ENCODE peak calls at places on chromosomes 1 and 21, in four cellular contexts. One of them, this sample, is unnamed.

GRCh38 chr1:210647406-210648333 is 319.0 kb downstream of the HHAT start:
- DNase-seq in CD4-positive, alpha-beta memory T cell: no peak
- DNase-seq in BJ: no peak
- DNase-seq in fibroblast of lung: peak; percentile 45
- DNase-seq in this sample: no peak

GRCh38 chr1:200692321-200692720 is 22.6 kb upstream of the DDX59 start:
- DNase-seq in CD4-positive, alpha-beta memory T cell: no peak
- DNase-seq in BJ: no peak
- DNase-seq in fibroblast of lung: no peak
- DNase-seq in this sample: no peak

GRCh38 chr1:36115931-36116330 is 9.1 kb downstream of the COL8A2 start:
- DNase-seq in CD4-positive, alpha-beta memory T cell: no peak
- DNase-seq in BJ: no peak
- DNase-seq in fibroblast of lung: no peak
- DNase-seq in this sample: no peak

GRCh38 chr1:20551945-20552727 is at the start of gene FAM43B:
- DNase-seq in CD4-positive, alpha-beta memory T cell: no peak
- DNase-seq in BJ: no peak
- DNase-seq in fibroblast of lung: peak; percentile 23
- DNase-seq in this sample: no peak

GRCh38 chr1:174189424-174190062 is 30.2 kb downstream of the RABGAP1L start:
- DNase-seq in CD4-positive, alpha-beta memory T cell: no peak
- DNase-seq in BJ: no peak
- DNase-seq in fibroblast of lung: no peak
- DNase-seq in this sample: no peak

GRCh38 chr1:161119379-161120061 is 1.6 kb downstream of the NIT1 start:
- DNase-seq in CD4-positive, alpha-beta memory T cell: peak; percentile 78
- DNase-seq in BJ: no peak
- DNase-seq in fibroblast of lung: peak; percentile 75
- DNase-seq in this sample: no peak

GRCh38 chr1:23343246-23344110 is 606 bp downstream of the HNRNPR start:
- DNase-seq in CD4-positive, alpha-beta memory T cell: peak; percentile 22
- DNase-seq in BJ: no peak
- DNase-seq in fibroblast of lung: peak; percentile 47
- DNase-seq in this sample: no peak

GRCh38 chr1:155392898-155393411 is 72.3 kb downstream of the RUSC1 start:
- DNase-seq in CD4-positive, alpha-beta memory T cell: no peak
- DNase-seq in BJ: no peak
- DNase-seq in fibroblast of lung: peak; percentile 32
- DNase-seq in this sample: no peak

GRCh38 chr1:52204696-52205095 is 62.8 kb downstream of the ZFYVE9 start:
- DNase-seq in CD4-positive, alpha-beta memory T cell: peak; percentile 4
- DNase-seq in BJ: no peak
- DNase-seq in fibroblast of lung: no peak
- DNase-seq in this sample: no peak

GRCh38 chr1:53417003-53417402 is 42.2 kb upstream of the DMRTB1 start:
- DNase-seq in CD4-positive, alpha-beta memory T cell: no peak
- DNase-seq in BJ: no peak
- DNase-seq in fibroblast of lung: no peak
- DNase-seq in this sample: no peak

GRCh38 chr21:43835061-43835460 is 30.0 kb upstream of the AGPAT3 start:
- DNase-seq in CD4-positive, alpha-beta memory T cell: no peak
- DNase-seq in BJ: no peak
- DNase-seq in fibroblast of lung: no peak
- DNase-seq in this sample: no peak

GRCh38 chr1:164719676-164720075 is 160.7 kb downstream of the PBX1 start:
- DNase-seq in CD4-positive, alpha-beta memory T cell: no peak
- DNase-seq in BJ: no peak
- DNase-seq in fibroblast of lung: no peak
- DNase-seq in this sample: no peak

GRCh38 chr21:38355992-38356781 is 99.4 kb downstream of the KCNJ15 start:
- DNase-seq in CD4-positive, alpha-beta memory T cell: peak; percentile 52
- DNase-seq in BJ: no peak
- DNase-seq in fibroblast of lung: peak; percentile 59
- DNase-seq in this sample: no peak

GRCh38 chr1:156482276-156482675 is 18.3 kb downstream of the MEF2D start:
- DNase-seq in CD4-positive, alpha-beta memory T cell: no peak
- DNase-seq in BJ: no peak
- DNase-seq in fibroblast of lung: no peak
- DNase-seq in this sample: no peak

GRCh38 chr1:200959341-200959985 is 64.1 kb downstream of the KIF21B start:
- DNase-seq in CD4-positive, alpha-beta memory T cell: no peak
- DNase-seq in BJ: no peak
- DNase-seq in fibroblast of lung: no peak
- DNase-seq in this sample: no peak

GRCh38 chr1:39142394-39143060 is 62.0 kb upstream of the MACF1 start:
- DNase-seq in CD4-positive, alpha-beta memory T cell: no peak
- DNase-seq in BJ: no peak
- DNase-seq in fibroblast of lung: no peak
- DNase-seq in this sample: peak; percentile 88

GRCh38 chr1:28779751-28780150 is 32.2 kb upstream of the OPRD1 start:
- DNase-seq in CD4-positive, alpha-beta memory T cell: no peak
- DNase-seq in BJ: no peak
- DNase-seq in fibroblast of lung: no peak
- DNase-seq in this sample: no peak

GRCh38 chr1:233460692-233461091 is 133.2 kb downstream of the MAP3K21 start:
- DNase-seq in CD4-positive, alpha-beta memory T cell: no peak
- DNase-seq in BJ: no peak
- DNase-seq in fibroblast of lung: no peak
- DNase-seq in this sample: no peak

GRCh38 chr1:152110860-152111514 is 4.3 kb downstream of the TCHH start:
- DNase-seq in CD4-positive, alpha-beta memory T cell: peak; percentile 35
- DNase-seq in BJ: no peak
- DNase-seq in fibroblast of lung: peak; percentile 37
- DNase-seq in this sample: peak; percentile 70

GRCh38 chr21:43727571-43728466 is 8.9 kb downstream of the PDXK start:
- DNase-seq in CD4-positive, alpha-beta memory T cell: no peak
- DNase-seq in BJ: no peak
- DNase-seq in fibroblast of lung: peak; percentile 40
- DNase-seq in this sample: no peak

GRCh38 chr21:42868196-42868595 is 11.1 kb downstream of the WDR4 start:
- DNase-seq in CD4-positive, alpha-beta memory T cell: no peak
- DNase-seq in BJ: no peak
- DNase-seq in fibroblast of lung: no peak
- DNase-seq in this sample: no peak

GRCh38 chr1:244919320-244920282 is 55.3 kb upstream of the HNRNPU start:
- DNase-seq in CD4-positive, alpha-beta memory T cell: no peak
- DNase-seq in BJ: no peak
- DNase-seq in fibroblast of lung: no peak
- DNase-seq in this sample: no peak
- H3K4me3 ChIP-seq in CD4-positive, alpha-beta memory T cell: peak overlapping the region; percentile 36
- H3K4me3 ChIP-seq in BJ: peak overlapping the region; percentile 46
- H3K4me3 ChIP-seq in fibroblast of lung: peak overlapping the region; percentile 30
- H3K4me3 ChIP-seq in this sample: no peak overlapping the region

DNA sequence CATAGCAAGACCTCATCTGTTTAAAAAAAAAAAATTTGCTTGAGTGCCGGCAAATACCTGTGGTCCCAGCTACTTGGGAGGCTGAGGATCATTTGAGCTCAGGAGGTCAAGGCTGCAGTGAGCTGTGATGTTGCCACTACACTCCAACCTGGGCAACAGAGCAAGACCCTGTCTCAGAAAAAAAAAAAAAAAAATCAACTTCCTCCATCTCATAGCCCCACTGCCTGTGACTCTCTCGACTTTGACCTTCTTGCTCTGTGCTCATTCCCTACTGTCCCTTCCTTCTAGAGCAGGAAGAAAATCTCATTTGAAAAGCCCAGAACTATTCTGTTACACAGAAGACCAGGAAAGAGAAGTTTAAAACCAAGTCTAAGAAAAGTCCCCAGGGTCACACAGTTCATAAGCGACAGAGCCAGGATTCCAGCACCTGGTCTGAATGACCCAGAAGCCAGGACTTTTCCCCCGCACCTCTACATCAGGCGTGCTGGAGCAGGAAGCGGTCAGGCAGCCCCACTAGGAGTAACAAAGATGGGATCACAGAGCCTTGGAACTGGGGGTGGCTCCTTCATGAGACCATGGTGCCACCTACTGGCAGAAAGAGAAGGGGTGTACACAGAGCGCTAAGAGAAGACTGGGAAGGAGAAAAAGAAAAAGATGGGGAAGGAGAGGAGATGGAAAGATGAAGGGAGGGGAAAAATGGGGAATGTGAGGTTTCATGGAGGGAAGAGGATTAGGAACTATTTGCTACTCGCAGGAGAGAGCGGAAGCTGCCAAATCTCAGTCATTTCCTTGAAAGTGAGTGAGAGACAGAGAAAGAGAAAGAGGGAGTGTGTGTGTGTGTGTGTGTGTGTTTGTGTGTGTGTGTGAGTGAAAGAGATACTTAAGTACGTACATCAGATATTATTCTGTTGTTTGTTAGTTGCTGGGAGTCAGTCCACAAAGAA is 3.1 kb upstream of the P3R3URF start:
- DNase-seq in CD4-positive, alpha-beta memory T cell: peak; percentile 62
- DNase-seq in BJ: no peak
- DNase-seq in fibroblast of lung: peak; percentile 88
- DNase-seq in this sample: no peak
- H3K4me3 ChIP-seq in CD4-positive, alpha-beta memory T cell: no peak overlapping the region
- H3K4me3 ChIP-seq in BJ: no peak overlapping the region
- H3K4me3 ChIP-seq in fibroblast of lung: no peak overlapping the region
- H3K4me3 ChIP-seq in this sample: no peak overlapping the region

DNA sequence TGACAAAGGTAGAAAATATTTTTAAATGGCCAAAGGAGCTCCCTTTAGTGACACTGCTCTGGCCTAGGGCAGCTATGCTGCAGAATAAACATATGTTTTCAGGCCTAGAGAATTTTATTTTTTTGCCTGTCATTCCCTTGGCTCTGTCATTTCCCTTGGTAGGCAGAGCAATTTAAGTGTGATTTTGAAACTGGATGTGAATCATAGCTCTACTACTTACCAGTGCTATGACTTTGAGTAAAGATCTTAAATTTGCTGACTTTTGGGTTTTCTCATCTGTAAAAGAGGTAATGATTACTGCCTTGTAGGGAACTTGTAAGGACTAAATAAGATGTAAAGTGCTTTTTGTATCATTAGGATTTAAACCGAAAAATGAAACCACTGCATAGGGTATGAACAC is 189.0 kb upstream of the ZRANB2 start:
- DNase-seq in CD4-positive, alpha-beta memory T cell: no peak
- DNase-seq in BJ: no peak
- DNase-seq in fibroblast of lung: no peak
- DNase-seq in this sample: no peak
- H3K4me3 ChIP-seq in CD4-positive, alpha-beta memory T cell: no peak overlapping the region
- H3K4me3 ChIP-seq in BJ: no peak overlapping the region
- H3K4me3 ChIP-seq in fibroblast of lung: no peak overlapping the region
- H3K4me3 ChIP-seq in this sample: no peak overlapping the region

GRCh38 chr1:96923753-96924152 is 202.2 kb downstream of the PTBP2 start:
- DNase-seq in CD4-positive, alpha-beta memory T cell: no peak
- DNase-seq in BJ: no peak
- DNase-seq in fibroblast of lung: no peak
- DNase-seq in this sample: no peak

DNA sequence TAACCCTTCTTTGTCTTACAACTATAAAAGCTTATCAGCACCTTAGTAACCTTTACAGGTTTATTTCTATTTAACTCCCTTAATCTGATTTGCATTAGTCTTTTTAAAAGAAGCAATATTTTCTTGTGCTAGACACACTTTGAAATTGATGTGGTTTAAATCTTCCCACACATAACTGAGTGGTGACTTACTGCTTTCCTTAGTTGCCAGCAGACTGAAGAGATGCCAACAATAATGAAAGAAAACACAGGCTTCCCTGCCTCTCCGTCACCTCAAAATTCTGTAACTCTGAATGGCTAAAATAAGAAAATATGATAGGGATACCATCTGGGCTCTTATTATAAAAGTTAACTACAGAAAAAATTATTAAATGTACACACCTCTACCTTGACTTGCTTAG is 196.8 kb downstream of the PTBP2 start:
- DNase-seq in CD4-positive, alpha-beta memory T cell: no peak
- DNase-seq in BJ: peak; percentile 9
- DNase-seq in fibroblast of lung: peak; percentile 77
- DNase-seq in this sample: no peak
- H3K4me3 ChIP-seq in CD4-positive, alpha-beta memory T cell: no peak overlapping the region
- H3K4me3 ChIP-seq in BJ: no peak overlapping the region
- H3K4me3 ChIP-seq in fibroblast of lung: no peak overlapping the region
- H3K4me3 ChIP-seq in this sample: no peak overlapping the region

DNA sequence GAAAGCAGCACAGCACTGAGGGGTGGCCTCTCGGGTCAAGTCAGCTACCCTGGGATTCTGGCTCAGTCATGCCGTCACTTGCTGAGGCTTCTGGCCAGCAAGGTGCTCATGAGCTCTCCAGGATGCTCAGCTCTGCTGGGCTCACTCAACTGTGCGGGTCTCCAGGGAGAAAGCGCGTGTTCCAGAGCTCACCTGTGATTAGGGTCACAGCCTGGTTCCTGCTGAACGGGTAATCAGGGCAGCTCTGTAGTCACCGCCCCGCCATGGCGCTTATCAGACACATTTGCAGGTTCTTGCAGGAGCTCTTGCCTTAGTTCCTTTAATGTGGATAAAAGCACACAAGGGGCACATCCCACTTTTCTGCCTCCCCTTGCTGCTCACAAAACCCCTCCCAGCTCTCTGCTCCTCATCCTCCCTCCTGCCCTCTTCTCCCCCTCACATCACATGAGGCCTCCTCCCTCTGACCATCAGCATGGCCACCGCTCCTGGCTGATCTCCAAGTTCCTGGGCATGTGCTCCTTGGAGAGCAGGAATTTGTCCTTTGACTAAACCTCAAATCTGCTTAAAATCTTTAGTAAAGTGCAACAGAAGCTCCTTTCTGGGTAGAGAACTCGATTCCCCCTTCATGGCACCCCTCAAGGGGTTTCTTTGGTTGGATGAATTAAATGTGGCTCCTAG is 2.0 kb downstream of the PCP4 start:
- DNase-seq in CD4-positive, alpha-beta memory T cell: no peak
- DNase-seq in BJ: no peak
- DNase-seq in fibroblast of lung: no peak
- DNase-seq in this sample: no peak
- H3K4me3 ChIP-seq in CD4-positive, alpha-beta memory T cell: no peak overlapping the region
- H3K4me3 ChIP-seq in BJ: no peak overlapping the region
- H3K4me3 ChIP-seq in fibroblast of lung: no peak overlapping the region
- H3K4me3 ChIP-seq in this sample: no peak overlapping the region

DNA sequence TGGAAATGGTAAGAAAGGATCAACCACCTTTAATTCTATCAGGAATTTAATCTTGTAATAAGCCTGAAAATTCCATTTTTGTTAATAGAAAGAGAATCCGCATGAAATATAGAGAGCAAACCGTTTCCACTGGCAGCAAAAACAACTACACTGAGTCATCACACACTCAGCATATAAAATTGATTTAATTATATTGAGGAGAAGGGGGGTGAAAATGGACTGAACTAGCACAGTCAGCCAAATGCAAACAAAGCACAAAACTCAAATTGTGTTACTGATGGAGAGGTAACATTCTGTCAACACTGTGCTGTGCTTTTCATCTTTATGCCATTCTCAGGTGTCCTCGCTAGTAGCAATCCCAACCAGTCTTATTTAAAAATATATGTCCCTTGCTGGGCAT is 1583.9 kb downstream of the MRPL39 start:
- DNase-seq in CD4-positive, alpha-beta memory T cell: no peak
- DNase-seq in BJ: no peak
- DNase-seq in fibroblast of lung: peak; percentile 19
- DNase-seq in this sample: no peak
- H3K4me3 ChIP-seq in CD4-positive, alpha-beta memory T cell: no peak overlapping the region
- H3K4me3 ChIP-seq in BJ: no peak overlapping the region
- H3K4me3 ChIP-seq in fibroblast of lung: no peak overlapping the region
- H3K4me3 ChIP-seq in this sample: no peak overlapping the region

GRCh38 chr1:66932291-66932690 is 7.5 kb downstream of the MIER1 start:
- DNase-seq in CD4-positive, alpha-beta memory T cell: no peak
- DNase-seq in BJ: no peak
- DNase-seq in fibroblast of lung: no peak
- DNase-seq in this sample: no peak
- H3K4me3 ChIP-seq in CD4-positive, alpha-beta memory T cell: peak overlapping the region; percentile 10
- H3K4me3 ChIP-seq in BJ: no peak overlapping the region
- H3K4me3 ChIP-seq in fibroblast of lung: peak overlapping the region; percentile 91
- H3K4me3 ChIP-seq in this sample: peak overlapping the region; percentile 54